ENCODE peak calls at places on chromosomes 4 and X, in ten cellular contexts. One of them, this sample, is unnamed.

GRCh38 chr4:107006218-107006617 is 29.9 kb downstream of the DKK2 start:
- DNase-seq in foreskin fibroblast: no peak
- DNase-seq in astrocyte of the spinal cord: no peak
- DNase-seq in Panc1: no peak
- DNase-seq in neuronal stem cell: no peak
- DNase-seq in tibial artery: no peak
- DNase-seq in fibroblast of lung: no peak
- DNase-seq in lower lobe of right lung: no peak
- DNase-seq in NT2/D1: no peak
- DNase-seq in A549: no peak
- DNase-seq in this sample: no peak

GRCh38 chr4:53119685-53120084 is 246.2 kb downstream of the SCFD2 start:
- DNase-seq in foreskin fibroblast: peak; percentile 82
- DNase-seq in astrocyte of the spinal cord: peak; percentile 68
- DNase-seq in Panc1: no peak
- DNase-seq in neuronal stem cell: peak; percentile 43
- DNase-seq in tibial artery: no peak
- DNase-seq in fibroblast of lung: peak; percentile 44
- DNase-seq in lower lobe of right lung: no peak
- DNase-seq in NT2/D1: peak; percentile 50
- DNase-seq in A549: no peak
- DNase-seq in this sample: peak; percentile 62

GRCh38 chr4:114287079-114287696 is 307.7 kb upstream of the ARSJ start:
- DNase-seq in foreskin fibroblast: no peak
- DNase-seq in astrocyte of the spinal cord: no peak
- DNase-seq in Panc1: no peak
- DNase-seq in neuronal stem cell: no peak
- DNase-seq in tibial artery: no peak
- DNase-seq in fibroblast of lung: no peak
- DNase-seq in lower lobe of right lung: no peak
- DNase-seq in NT2/D1: no peak
- DNase-seq in A549: no peak
- DNase-seq in this sample: no peak

GRCh38 chr4:122827899-122828601 is 1.4 kb downstream of the FGF2 start:
- DNase-seq in foreskin fibroblast: peak; percentile 83
- DNase-seq in astrocyte of the spinal cord: peak; percentile 68
- DNase-seq in Panc1: no peak
- DNase-seq in neuronal stem cell: peak; percentile 58
- DNase-seq in tibial artery: peak; percentile 74
- DNase-seq in fibroblast of lung: peak; percentile 74
- DNase-seq in lower lobe of right lung: no peak
- DNase-seq in NT2/D1: peak; percentile 77
- DNase-seq in A549: peak; percentile 65
- DNase-seq in this sample: no peak

GRCh38 chr4:182826391-182826790 is 90.8 kb downstream of the DCTD start:
- DNase-seq in foreskin fibroblast: no peak
- DNase-seq in astrocyte of the spinal cord: no peak
- DNase-seq in Panc1: no peak
- DNase-seq in neuronal stem cell: no peak
- DNase-seq in tibial artery: peak; percentile 35
- DNase-seq in fibroblast of lung: no peak
- DNase-seq in lower lobe of right lung: no peak
- DNase-seq in NT2/D1: no peak
- DNase-seq in A549: no peak
- DNase-seq in this sample: no peak

GRCh38 chrX:44675364-44676024 is 132.8 kb upstream of the FUNDC1 start:
- DNase-seq in foreskin fibroblast: peak; percentile 91
- DNase-seq in astrocyte of the spinal cord: peak; percentile 84
- DNase-seq in Panc1: no peak
- DNase-seq in neuronal stem cell: no peak
- DNase-seq in tibial artery: no peak
- DNase-seq in fibroblast of lung: peak; percentile 95
- DNase-seq in lower lobe of right lung: no peak
- DNase-seq in NT2/D1: no peak
- DNase-seq in A549: peak; percentile 61
- DNase-seq in this sample: peak; percentile 91

GRCh38 chrX:46376246-46376885 is 168.9 kb downstream of the ZNF674 start:
- DNase-seq in foreskin fibroblast: peak; percentile 76
- DNase-seq in astrocyte of the spinal cord: peak; percentile 76
- DNase-seq in Panc1: peak; percentile 57
- DNase-seq in neuronal stem cell: peak; percentile 27
- DNase-seq in tibial artery: no peak
- DNase-seq in fibroblast of lung: peak; percentile 69
- DNase-seq in lower lobe of right lung: no peak
- DNase-seq in NT2/D1: peak; percentile 54
- DNase-seq in A549: peak; percentile 85
- DNase-seq in this sample: no peak

GRCh38 chrX:149528381-149528780 is 12.4 kb upstream of the EOLA1 start:
- DNase-seq in foreskin fibroblast: no peak
- DNase-seq in astrocyte of the spinal cord: no peak
- DNase-seq in Panc1: no peak
- DNase-seq in neuronal stem cell: no peak
- DNase-seq in tibial artery: no peak
- DNase-seq in fibroblast of lung: no peak
- DNase-seq in lower lobe of right lung: no peak
- DNase-seq in NT2/D1: no peak
- DNase-seq in A549: no peak
- DNase-seq in this sample: no peak

GRCh38 chrX:22155126-22155525 is 117.6 kb upstream of the CBLL2 start:
- DNase-seq in foreskin fibroblast: no peak
- DNase-seq in astrocyte of the spinal cord: no peak
- DNase-seq in Panc1: no peak
- DNase-seq in neuronal stem cell: no peak
- DNase-seq in tibial artery: no peak
- DNase-seq in fibroblast of lung: no peak
- DNase-seq in lower lobe of right lung: no peak
- DNase-seq in NT2/D1: no peak
- DNase-seq in A549: no peak
- DNase-seq in this sample: no peak

GRCh38 chr4:130563185-130563890 is 1467.4 kb downstream of the C4orf33 start:
- DNase-seq in foreskin fibroblast: peak; percentile 72
- DNase-seq in astrocyte of the spinal cord: peak; percentile 78
- DNase-seq in Panc1: no peak
- DNase-seq in neuronal stem cell: peak; percentile 52
- DNase-seq in tibial artery: peak; percentile 65
- DNase-seq in fibroblast of lung: peak; percentile 88
- DNase-seq in lower lobe of right lung: no peak
- DNase-seq in NT2/D1: peak; percentile 28
- DNase-seq in A549: peak; percentile 70
- DNase-seq in this sample: peak; percentile 58

GRCh38 chr4:104942990-104943758 is 203.5 kb upstream of the TET2 start:
- DNase-seq in foreskin fibroblast: no peak
- DNase-seq in astrocyte of the spinal cord: peak; percentile 7
- DNase-seq in Panc1: no peak
- DNase-seq in neuronal stem cell: no peak
- DNase-seq in tibial artery: no peak
- DNase-seq in fibroblast of lung: peak; percentile 6
- DNase-seq in lower lobe of right lung: no peak
- DNase-seq in NT2/D1: no peak
- DNase-seq in A549: no peak
- DNase-seq in this sample: no peak

GRCh38 chr4:93174598-93174997 is 654.0 kb upstream of the ATOH1 start:
- DNase-seq in foreskin fibroblast: no peak
- DNase-seq in astrocyte of the spinal cord: no peak
- DNase-seq in Panc1: no peak
- DNase-seq in neuronal stem cell: no peak
- DNase-seq in tibial artery: no peak
- DNase-seq in fibroblast of lung: no peak
- DNase-seq in lower lobe of right lung: no peak
- DNase-seq in NT2/D1: no peak
- DNase-seq in A549: no peak
- DNase-seq in this sample: no peak

GRCh38 chrX:39736219-39737211 is 361.2 kb downstream of the BCOR start:
- DNase-seq in foreskin fibroblast: peak; percentile 75
- DNase-seq in astrocyte of the spinal cord: peak; percentile 80
- DNase-seq in Panc1: no peak
- DNase-seq in neuronal stem cell: no peak
- DNase-seq in tibial artery: peak; percentile 97
- DNase-seq in fibroblast of lung: peak; percentile 68
- DNase-seq in lower lobe of right lung: peak; percentile 82
- DNase-seq in NT2/D1: no peak
- DNase-seq in A549: peak; percentile 72
- DNase-seq in this sample: peak; percentile 70

GRCh38 chrX:56763556-56764152 is 34.6 kb downstream of the NBDY start:
- DNase-seq in foreskin fibroblast: no peak
- DNase-seq in astrocyte of the spinal cord: peak; percentile 39
- DNase-seq in Panc1: no peak
- DNase-seq in neuronal stem cell: no peak
- DNase-seq in tibial artery: no peak
- DNase-seq in fibroblast of lung: no peak
- DNase-seq in lower lobe of right lung: no peak
- DNase-seq in NT2/D1: no peak
- DNase-seq in A549: no peak
- DNase-seq in this sample: no peak

GRCh38 chrX:86806786-86807185 is 658.5 kb downstream of the DACH2 start:
- DNase-seq in foreskin fibroblast: no peak
- DNase-seq in astrocyte of the spinal cord: no peak
- DNase-seq in Panc1: peak; percentile 15
- DNase-seq in neuronal stem cell: no peak
- DNase-seq in tibial artery: no peak
- DNase-seq in fibroblast of lung: peak; percentile 10
- DNase-seq in lower lobe of right lung: no peak
- DNase-seq in NT2/D1: peak; percentile 20
- DNase-seq in A549: peak; percentile 23
- DNase-seq in this sample: no peak

GRCh38 chr4:83108101-83108861 is 6.2 kb downstream of the PLAC8 start:
- DNase-seq in foreskin fibroblast: no peak
- DNase-seq in astrocyte of the spinal cord: no peak
- DNase-seq in Panc1: no peak
- DNase-seq in neuronal stem cell: no peak
- DNase-seq in tibial artery: no peak
- DNase-seq in fibroblast of lung: no peak
- DNase-seq in lower lobe of right lung: no peak
- DNase-seq in NT2/D1: no peak
- DNase-seq in A549: no peak
- DNase-seq in this sample: no peak
- H3K4me3 ChIP-seq in foreskin fibroblast: no peak overlapping the region
- H3K4me3 ChIP-seq in astrocyte of the spinal cord: no peak overlapping the region
- H3K4me3 ChIP-seq in Panc1: peak overlapping the region; percentile 44
- H3K4me3 ChIP-seq in neuronal stem cell: no peak overlapping the region
- H3K4me3 ChIP-seq in tibial artery: no peak overlapping the region
- H3K4me3 ChIP-seq in fibroblast of lung: no peak overlapping the region
- H3K4me3 ChIP-seq in lower lobe of right lung: peak overlapping the region; percentile 65
- H3K4me3 ChIP-seq in NT2/D1: no peak overlapping the region
- H3K4me3 ChIP-seq in A549: no peak overlapping the region
- H3K4me3 ChIP-seq in this sample: no peak overlapping the region

GRCh38 chrX:153780678-153781427 is at the start of gene SRPK3:
- DNase-seq in foreskin fibroblast: peak; percentile 60
- DNase-seq in astrocyte of the spinal cord: peak; percentile 16
- DNase-seq in Panc1: no peak
- DNase-seq in neuronal stem cell: no peak
- DNase-seq in tibial artery: peak; percentile 71
- DNase-seq in fibroblast of lung: no peak
- DNase-seq in lower lobe of right lung: no peak
- DNase-seq in NT2/D1: no peak
- DNase-seq in A549: no peak
- DNase-seq in this sample: no peak
- H3K4me3 ChIP-seq in foreskin fibroblast: no peak within 1 kb of the TSS
- H3K4me3 ChIP-seq in astrocyte of the spinal cord: no peak within 1 kb of the TSS
- H3K4me3 ChIP-seq in Panc1: no peak within 1 kb of the TSS
- H3K4me3 ChIP-seq in neuronal stem cell: no peak within 1 kb of the TSS
- H3K4me3 ChIP-seq in tibial artery: peak within 1 kb of the TSS; percentile 43
- H3K4me3 ChIP-seq in fibroblast of lung: no peak within 1 kb of the TSS
- H3K4me3 ChIP-seq in lower lobe of right lung: no peak within 1 kb of the TSS
- H3K4me3 ChIP-seq in NT2/D1: no peak within 1 kb of the TSS
- H3K4me3 ChIP-seq in A549: no peak within 1 kb of the TSS
- H3K4me3 ChIP-seq in this sample: peak within 1 kb of the TSS; percentile 7

GRCh38 chr4:168815373-168816345 is 194.4 kb downstream of the CBR4 start:
- DNase-seq in foreskin fibroblast: peak; percentile 71
- DNase-seq in astrocyte of the spinal cord: peak; percentile 86
- DNase-seq in Panc1: no peak
- DNase-seq in neuronal stem cell: peak; percentile 73
- DNase-seq in tibial artery: no peak
- DNase-seq in fibroblast of lung: peak; percentile 95
- DNase-seq in lower lobe of right lung: no peak
- DNase-seq in NT2/D1: no peak
- DNase-seq in A549: no peak
- DNase-seq in this sample: no peak

GRCh38 chr4:168811207-168811606 is 198.8 kb downstream of the CBR4 start:
- DNase-seq in foreskin fibroblast: no peak
- DNase-seq in astrocyte of the spinal cord: no peak
- DNase-seq in Panc1: no peak
- DNase-seq in neuronal stem cell: no peak
- DNase-seq in tibial artery: no peak
- DNase-seq in fibroblast of lung: no peak
- DNase-seq in lower lobe of right lung: no peak
- DNase-seq in NT2/D1: no peak
- DNase-seq in A549: no peak
- DNase-seq in this sample: no peak

GRCh38 chr4:168817418-168817817 is 192.6 kb downstream of the CBR4 start:
- DNase-seq in foreskin fibroblast: no peak
- DNase-seq in astrocyte of the spinal cord: no peak
- DNase-seq in Panc1: no peak
- DNase-seq in neuronal stem cell: no peak
- DNase-seq in tibial artery: no peak
- DNase-seq in fibroblast of lung: peak; percentile 50
- DNase-seq in lower lobe of right lung: no peak
- DNase-seq in NT2/D1: no peak
- DNase-seq in A549: no peak
- DNase-seq in this sample: no peak

GRCh38 chr4:168811793-168812651 is 198.0 kb downstream of the CBR4 start:
- DNase-seq in foreskin fibroblast: peak; percentile 87
- DNase-seq in astrocyte of the spinal cord: peak; percentile 81
- DNase-seq in Panc1: no peak
- DNase-seq in neuronal stem cell: no peak
- DNase-seq in tibial artery: no peak
- DNase-seq in fibroblast of lung: peak; percentile 73
- DNase-seq in lower lobe of right lung: no peak
- DNase-seq in NT2/D1: no peak
- DNase-seq in A549: no peak
- DNase-seq in this sample: peak; percentile 88

GRCh38 chr4:168812806-168813205 is 197.2 kb downstream of the CBR4 start:
- DNase-seq in foreskin fibroblast: no peak
- DNase-seq in astrocyte of the spinal cord: no peak
- DNase-seq in Panc1: no peak
- DNase-seq in neuronal stem cell: no peak
- DNase-seq in tibial artery: no peak
- DNase-seq in fibroblast of lung: no peak
- DNase-seq in lower lobe of right lung: no peak
- DNase-seq in NT2/D1: no peak
- DNase-seq in A549: no peak
- DNase-seq in this sample: no peak
- H3K4me3 ChIP-seq in foreskin fibroblast: no peak overlapping the region
- H3K4me3 ChIP-seq in astrocyte of the spinal cord: no peak overlapping the region
- H3K4me3 ChIP-seq in Panc1: no peak overlapping the region
- H3K4me3 ChIP-seq in neuronal stem cell: no peak overlapping the region
- H3K4me3 ChIP-seq in tibial artery: no peak overlapping the region
- H3K4me3 ChIP-seq in fibroblast of lung: no peak overlapping the region
- H3K4me3 ChIP-seq in lower lobe of right lung: no peak overlapping the region
- H3K4me3 ChIP-seq in NT2/D1: no peak overlapping the region
- H3K4me3 ChIP-seq in A549: no peak overlapping the region
- H3K4me3 ChIP-seq in this sample: no peak overlapping the region

DNA sequence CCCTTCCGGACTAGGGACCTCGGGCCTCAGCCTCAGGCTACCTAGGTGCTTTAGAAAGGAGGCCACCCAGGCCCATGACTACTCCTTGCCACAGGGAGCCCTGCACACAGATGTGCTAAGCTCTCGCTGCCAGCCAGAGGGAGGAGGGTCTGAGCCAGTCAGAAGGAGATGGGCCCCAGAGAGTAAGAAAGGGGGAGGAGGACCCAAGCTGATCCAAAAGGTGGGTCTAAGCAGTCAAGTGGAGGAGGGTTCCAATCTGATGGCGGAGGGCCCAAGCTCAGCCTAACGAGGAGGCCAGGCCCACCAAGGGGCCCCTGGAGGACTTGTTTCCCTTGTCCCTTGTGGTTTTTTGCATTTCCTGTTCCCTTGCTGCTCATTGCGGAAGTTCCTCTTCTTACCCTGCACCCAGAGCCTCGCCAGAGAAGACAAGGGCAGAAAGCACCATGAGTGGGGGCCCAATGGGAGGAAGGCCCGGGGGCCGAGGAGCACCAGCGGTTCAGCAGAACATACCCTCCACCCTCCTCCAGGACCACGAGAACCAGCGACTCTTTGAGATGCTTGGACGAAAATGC is at the start of gene WAS:
- DNase-seq in foreskin fibroblast: no peak
- DNase-seq in astrocyte of the spinal cord: no peak
- DNase-seq in Panc1: no peak
- DNase-seq in neuronal stem cell: no peak
- DNase-seq in tibial artery: no peak
- DNase-seq in fibroblast of lung: no peak
- DNase-seq in lower lobe of right lung: peak; percentile 60
- DNase-seq in NT2/D1: no peak
- DNase-seq in A549: no peak
- DNase-seq in this sample: no peak
- H3K4me3 ChIP-seq in foreskin fibroblast: no peak within 1 kb of the TSS
- H3K4me3 ChIP-seq in astrocyte of the spinal cord: no peak within 1 kb of the TSS
- H3K4me3 ChIP-seq in Panc1: no peak within 1 kb of the TSS
- H3K4me3 ChIP-seq in neuronal stem cell: no peak within 1 kb of the TSS
- H3K4me3 ChIP-seq in tibial artery: peak within 1 kb of the TSS; percentile 25
- H3K4me3 ChIP-seq in fibroblast of lung: no peak within 1 kb of the TSS
- H3K4me3 ChIP-seq in lower lobe of right lung: peak within 1 kb of the TSS; percentile 46
- H3K4me3 ChIP-seq in NT2/D1: no peak within 1 kb of the TSS
- H3K4me3 ChIP-seq in A549: no peak within 1 kb of the TSS
- H3K4me3 ChIP-seq in this sample: no peak within 1 kb of the TSS